ENCODE peak calls at places on chromosomes 3 and 15, in four cellular contexts. V is GM12891, U is T-cell, F is fibroblast of gingiva. R is an unnamed sample.

GRCh38 chr3:178078933-178079332 is 457.3 kb upstream of the KCNMB2 start:
- DNase-seq in U (no peak), F (peak; percentile 37), V (no peak), R (no peak)

GRCh38 chr3:171811913-171812321 is 1.6 kb upstream of the PLD1 start:
- DNase-seq in V (no peak), F (peak; percentile 49), U (no peak), R (peak; percentile 79)

GRCh38 chr15:75834011-75834410 is 9.2 kb upstream of the UBE2Q2 start:
- DNase-seq in U (no peak), F (no peak), V (no peak), R (no peak)

GRCh38 chr3:43319364-43319763 is 33.0 kb downstream of the SNRK start:
- DNase-seq in V (no peak), F (peak; percentile 64), U (no peak), R (no peak)

GRCh38 chr15:51281368-51281967 is 56.9 kb downstream of the CYP19A1 start:
- DNase-seq in U (no peak), F (peak; percentile 65), V (no peak), R (peak; percentile 78)

GRCh38 chr3:184386047-184386806 is 6.4 kb downstream of the CHRD start:
- DNase-seq in F (no peak), U (no peak), V (no peak), R (no peak)

GRCh38 chr15:89057506-89058133 is 30.6 kb upstream of the ABHD2 start:
- DNase-seq in U (peak; percentile 70), F (peak; percentile 57), V (peak; percentile 60), R (peak; percentile 91)

GRCh38 chr15:40930430-40931299 is 1.5 kb downstream of the DLL4 start:
- DNase-seq in U (no peak), V (no peak), F (no peak), R (no peak)

GRCh38 chr3:197866035-197866434 is 75.0 kb downstream of the LRCH3 start:
- DNase-seq in U (no peak), F (no peak), V (no peak), R (no peak)

GRCh38 chr15:43763819-43764446 is 12.8 kb downstream of the ELL3 start:
- DNase-seq in U (no peak), F (no peak), V (no peak), R (no peak)

GRCh38 chr3:179324270-179324754 is 1.5 kb downstream of the ZNF639 start:
- DNase-seq in V (no peak), F (peak; percentile 26), U (no peak), R (no peak)

GRCh38 chr15:88613074-88613944 is 7.8 kb upstream of the AEN start:
- DNase-seq in V (no peak), F (no peak), U (no peak), R (no peak)

GRCh38 chr3:385151-385550 is 188.6 kb downstream of the CHL1 start:
- DNase-seq in U (no peak), V (no peak), F (peak; percentile 54), R (no peak)

GRCh38 chr3:198071602-198072285 is 111.7 kb downstream of the LMLN start:
- DNase-seq in V (no peak), F (no peak), U (no peak), R (no peak)

GRCh38 chr3:31918179-31919165 is 62.6 kb downstream of the OSBPL10 start:
- DNase-seq in U (no peak), F (no peak), V (no peak), R (no peak)

R was measured in sigmoid colon.